ENCODE peak calls at places on chromosomes 12 and 14, in four cellular contexts. One of them, this sample, is unnamed.

GRCh38 chr12:12717586-12718381 is 616 bp downstream of the CDKN1B start:
- DNase-seq in astrocyte of the cerebellum: no peak
- DNase-seq in hypothalamus: no peak
- DNase-seq in activated T-helper 1 cell treated with Interleukin-2 at 50 U/mL for 16 hours: no peak
- DNase-seq in this sample: peak

GRCh38 chr12:5456906-5457305 is 25.0 kb downstream of the NTF3 start:
- DNase-seq in hypothalamus: no peak
- DNase-seq in activated T-helper 1 cell treated with Interleukin-2 at 50 U/mL for 16 hours: no peak
- DNase-seq in astrocyte of the cerebellum: peak
- DNase-seq in this sample: peak

GRCh38 chr14:72651081-72651480 is 242.8 kb downstream of the DPF3 start:
- DNase-seq in hypothalamus: no peak
- DNase-seq in activated T-helper 1 cell treated with Interleukin-2 at 50 U/mL for 16 hours: no peak
- DNase-seq in astrocyte of the cerebellum: peak
- DNase-seq in this sample: no peak

GRCh38 chr12:52942056-52942913 is 6.6 kb upstream of the KRT18 start:
- DNase-seq in hypothalamus: no peak
- DNase-seq in astrocyte of the cerebellum: no peak
- DNase-seq in activated T-helper 1 cell treated with Interleukin-2 at 50 U/mL for 16 hours: no peak
- DNase-seq in this sample: no peak

GRCh38 chr12:6364037-6364360 is 11.4 kb downstream of the SCNN1A start:
- DNase-seq in astrocyte of the cerebellum: no peak
- DNase-seq in activated T-helper 1 cell treated with Interleukin-2 at 50 U/mL for 16 hours: no peak
- DNase-seq in hypothalamus: no peak
- DNase-seq in this sample: no peak

GRCh38 chr14:56608682-56609081 is 29.1 kb downstream of the TMEM260 start:
- DNase-seq in astrocyte of the cerebellum: no peak
- DNase-seq in activated T-helper 1 cell treated with Interleukin-2 at 50 U/mL for 16 hours: no peak
- DNase-seq in hypothalamus: no peak
- DNase-seq in this sample: no peak

GRCh38 chr14:92846162-92846897 is 52.2 kb downstream of the GOLGA5 start:
- DNase-seq in astrocyte of the cerebellum: no peak
- DNase-seq in activated T-helper 1 cell treated with Interleukin-2 at 50 U/mL for 16 hours: no peak
- DNase-seq in hypothalamus: no peak
- DNase-seq in this sample: peak

GRCh38 chr12:68373836-68374314 is 41.7 kb upstream of the MDM1 start:
- DNase-seq in astrocyte of the cerebellum: no peak
- DNase-seq in activated T-helper 1 cell treated with Interleukin-2 at 50 U/mL for 16 hours: no peak
- DNase-seq in hypothalamus: no peak
- DNase-seq in this sample: no peak

GRCh38 chr14:69013943-69014782 is 35.1 kb upstream of the ACTN1 start:
- DNase-seq in astrocyte of the cerebellum: no peak
- DNase-seq in hypothalamus: no peak
- DNase-seq in activated T-helper 1 cell treated with Interleukin-2 at 50 U/mL for 16 hours: no peak
- DNase-seq in this sample: no peak

GRCh38 chr12:123041042-123041531 is 60.6 kb downstream of the ARL6IP4 start:
- DNase-seq in activated T-helper 1 cell treated with Interleukin-2 at 50 U/mL for 16 hours: no peak
- DNase-seq in astrocyte of the cerebellum: no peak
- DNase-seq in hypothalamus: no peak
- DNase-seq in this sample: no peak

GRCh38 chr14:93789366-93790130 is 1.3 kb upstream of the PRIMA1 start:
- DNase-seq in astrocyte of the cerebellum: no peak
- DNase-seq in hypothalamus: no peak
- DNase-seq in activated T-helper 1 cell treated with Interleukin-2 at 50 U/mL for 16 hours: no peak
- DNase-seq in this sample: no peak

GRCh38 chr12:94231718-94232117 is 83.3 kb downstream of the PLXNC1 start:
- DNase-seq in activated T-helper 1 cell treated with Interleukin-2 at 50 U/mL for 16 hours: no peak
- DNase-seq in hypothalamus: no peak
- DNase-seq in astrocyte of the cerebellum: no peak
- DNase-seq in this sample: no peak

GRCh38 chr12:116614194-116614885 is 55.2 kb downstream of the MAP1LC3B2 start:
- DNase-seq in astrocyte of the cerebellum: no peak
- DNase-seq in activated T-helper 1 cell treated with Interleukin-2 at 50 U/mL for 16 hours: no peak
- DNase-seq in hypothalamus: no peak
- DNase-seq in this sample: no peak

GRCh38 chr12:131836193-131836592 is 8.0 kb downstream of the MMP17 start:
- DNase-seq in hypothalamus: no peak
- DNase-seq in activated T-helper 1 cell treated with Interleukin-2 at 50 U/mL for 16 hours: no peak
- DNase-seq in astrocyte of the cerebellum: no peak
- DNase-seq in this sample: no peak

GRCh38 chr14:49786315-49786714 is 18.4 kb downstream of the KLHDC2 start:
- DNase-seq in activated T-helper 1 cell treated with Interleukin-2 at 50 U/mL for 16 hours: no peak
- DNase-seq in hypothalamus: no peak
- DNase-seq in astrocyte of the cerebellum: no peak
- DNase-seq in this sample: no peak

GRCh38 chr12:4220489-4220888 is 53.1 kb upstream of the CCND2 start:
- DNase-seq in activated T-helper 1 cell treated with Interleukin-2 at 50 U/mL for 16 hours: no peak
- DNase-seq in astrocyte of the cerebellum: no peak
- DNase-seq in hypothalamus: no peak
- DNase-seq in this sample: no peak

GRCh38 chr12:87142346-87142745 is 886.2 kb upstream of the MGAT4C start:
- DNase-seq in activated T-helper 1 cell treated with Interleukin-2 at 50 U/mL for 16 hours: no peak
- DNase-seq in hypothalamus: no peak
- DNase-seq in astrocyte of the cerebellum: peak
- DNase-seq in this sample: no peak

GRCh38 chr12:121451931-121452330 is 52.0 kb downstream of the RNF34 start:
- DNase-seq in activated T-helper 1 cell treated with Interleukin-2 at 50 U/mL for 16 hours: no peak
- DNase-seq in hypothalamus: no peak
- DNase-seq in astrocyte of the cerebellum: no peak
- DNase-seq in this sample: no peak

GRCh38 chr12:93484315-93484981 is 17.1 kb downstream of the MRPL42 start:
- DNase-seq in astrocyte of the cerebellum: no peak
- DNase-seq in hypothalamus: no peak
- DNase-seq in activated T-helper 1 cell treated with Interleukin-2 at 50 U/mL for 16 hours: no peak
- DNase-seq in this sample: peak

GRCh38 chr12:111692575-111693210 is 6.8 kb downstream of the ACAD10 start:
- DNase-seq in activated T-helper 1 cell treated with Interleukin-2 at 50 U/mL for 16 hours: no peak
- DNase-seq in hypothalamus: no peak
- DNase-seq in astrocyte of the cerebellum: no peak
- DNase-seq in this sample: peak